ENCODE peak calls at places on chromosomes 3 and 15, in four cellular contexts. G is SK-N-SH, W is HCT116, Q is PC-9. P is an unnamed sample. For H3K4me1 and H3K79me2, the result is how much of the 10 kb centered on the place peaks cover.

GRCh38 chr3:45205126-45205525 is 21.0 kb downstream of the TMEM158 start:
- DNase-seq in G (no peak), W (no peak), Q (no peak), P (no peak)

GRCh38 chr15:83695246-83695645 is 41.3 kb downstream of the ADAMTSL3 start:
- DNase-seq in G (no peak), W (no peak), Q (peak), P (no peak)

GRCh38 chr3:190401943-190402342 is 14.0 kb downstream of the CLDN16 start:
- DNase-seq in G (no peak), W (no peak), Q (no peak), P (no peak)

GRCh38 chr15:76162050-76162425 is 102.3 kb downstream of the TMEM266 start:
- DNase-seq in G (no peak), W (no peak), Q (no peak), P (no peak)

GRCh38 chr15:80840173-80841130 is 61.3 kb downstream of the CEMIP start:
- DNase-seq in G (no peak), W (no peak), Q (no peak), P (no peak)

GRCh38 chr15:81133782-81134461 is at the start of gene CFAP161:
- DNase-seq in G (peak), W (peak), Q (no peak), P (no peak)

GRCh38 chr3:78875851-78876250 is 891.9 kb downstream of the ROBO1 start:
- DNase-seq in G (no peak), W (no peak), Q (no peak), P (no peak)

GRCh38 chr3:54322354-54322753 is 200.0 kb downstream of the CACNA2D3 start:
- DNase-seq in G (no peak), W (no peak), Q (no peak), P (no peak)

GRCh38 chr15:94443156-94443555 is 211.8 kb downstream of the MCTP2 start:
- DNase-seq in G (peak), W (no peak), Q (no peak), P (no peak)

GRCh38 chr15:70508561-70509281 is 254.6 kb downstream of the UACA start:
- DNase-seq in G (no peak), W (no peak), Q (peak), P (no peak)

GRCh38 chr15:74396445-74397238 is 29.2 kb upstream of the CYP11A1 start:
- DNase-seq in G (no peak), W (peak), Q (peak), P (peak)

GRCh38 chr15:78050441-78050809 is 27.1 kb downstream of the TBC1D2B start:
- DNase-seq in G (no peak), W (no peak), Q (no peak), P (no peak)

GRCh38 chr3:13110678-13111116 is 37.5 kb upstream of the IQSEC1 start:
- DNase-seq in G (no peak), W (no peak), Q (peak), P (no peak)

GRCh38 chr3:120791958-120792357 is 49.4 kb downstream of the GTF2E1 start:
- DNase-seq in G (no peak), W (no peak), Q (no peak), P (no peak)

GRCh38 chr3:53142986-53143385 is 12.8 kb upstream of the RFT1 start:
- DNase-seq in G (no peak), W (no peak), Q (no peak), P (no peak)

GRCh38 chr15:90552929-90553211 is 23.1 kb downstream of the CRTC3 start:
- DNase-seq in G (no peak), W (no peak), Q (no peak), P (no peak)

GRCh38 chr3:67706934-67707333 is 52.5 kb upstream of the SUCLG2 start:
- DNase-seq in G (no peak), W (no peak), Q (no peak), P (no peak)

GRCh38 chr15:68158046-68158628 is 47.0 kb downstream of the CALML4 start:
- DNase-seq in G (no peak), W (no peak), Q (no peak), P (no peak)

GRCh38 chr3:14235896-14236295 is 57.3 kb downstream of the LSM3 start:
- DNase-seq in G (no peak), W (no peak), Q (no peak), P (no peak)

GRCh38 chr3:77546246-77546645 is 506.3 kb downstream of the ROBO2 start:
- DNase-seq in G (no peak), W (no peak), Q (no peak), P (no peak)

GRCh38 chr3:66989860-66990696 is 8.0 kb upstream of the KBTBD8 start:
- DNase-seq in G (no peak), W (peak), Q (no peak), P (peak)

DNA sequence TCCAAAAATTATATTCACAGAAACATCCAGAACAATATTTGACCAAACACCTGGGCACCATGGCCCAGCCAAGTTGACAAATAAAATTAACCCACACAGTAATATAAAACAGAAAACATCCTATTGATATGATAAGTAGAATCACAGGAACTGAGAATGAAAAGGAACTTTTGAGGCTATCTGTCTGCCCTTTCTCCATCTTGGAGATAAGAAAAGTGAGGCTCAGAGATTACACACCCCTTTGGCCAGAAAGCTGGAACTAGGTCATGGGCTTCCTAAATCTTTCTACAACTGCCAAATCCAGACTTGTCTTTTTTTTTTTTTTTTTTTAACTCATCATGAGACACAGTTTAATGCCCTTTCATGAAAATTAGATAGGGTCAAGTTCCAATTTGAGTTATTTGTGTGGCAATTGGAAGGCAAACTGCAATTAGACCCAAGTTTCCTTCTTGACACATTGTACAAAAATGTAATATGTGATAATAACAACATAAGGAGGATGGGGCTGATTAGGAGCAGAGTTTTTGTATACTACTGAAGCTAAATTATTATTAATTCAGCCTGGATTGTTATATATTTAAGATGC is 137.2 kb downstream of the RPL22L1 start:
- DNase-seq in G (no peak), W (no peak), Q (no peak), P (no peak)
- H3K4me1 ChIP-seq in G (under half), W (under half), Q (under half), P (under half)

DNA sequence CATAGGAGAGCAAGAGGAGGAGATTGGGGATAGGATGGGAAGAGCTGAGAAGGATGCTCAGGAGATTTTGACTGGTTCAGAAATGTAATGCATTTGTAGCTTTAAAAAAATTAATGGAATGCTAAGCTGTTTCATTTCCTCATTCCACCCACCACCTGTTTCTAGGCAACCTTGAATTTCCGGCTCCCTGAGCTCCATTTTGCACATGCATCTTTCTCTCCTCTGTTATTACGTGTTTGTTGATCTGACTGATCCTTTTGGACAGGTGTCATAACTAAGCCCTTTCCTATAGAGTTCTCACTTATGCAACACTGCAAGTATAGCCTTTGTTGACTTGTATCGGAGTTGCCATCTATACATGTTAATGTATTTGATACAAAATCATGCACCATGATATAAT is 4.3 kb downstream of the TMPRSS7 start:
- DNase-seq in G (no peak), W (no peak), Q (peak), P (peak)
- H3K27ac ChIP-seq in G (no peak), W (no peak), Q (no peak), P (no peak)

GRCh38 chr3:25657293-25657692 is 7.4 kb downstream of the TOP2B start:
- DNase-seq in G (no peak), W (no peak), Q (no peak), P (no peak)
- H3K79me2 ChIP-seq in G (half or more), W (half or more), Q (half or more), P (half or more)

GRCh38 chr3:57015912-57016311 is 44.6 kb upstream of the SPATA12 start:
- DNase-seq in G (no peak), W (no peak), Q (no peak), P (peak)
- H3K4me1 ChIP-seq in G (under half), W (under half), Q (under half), P (half or more)

DNA sequence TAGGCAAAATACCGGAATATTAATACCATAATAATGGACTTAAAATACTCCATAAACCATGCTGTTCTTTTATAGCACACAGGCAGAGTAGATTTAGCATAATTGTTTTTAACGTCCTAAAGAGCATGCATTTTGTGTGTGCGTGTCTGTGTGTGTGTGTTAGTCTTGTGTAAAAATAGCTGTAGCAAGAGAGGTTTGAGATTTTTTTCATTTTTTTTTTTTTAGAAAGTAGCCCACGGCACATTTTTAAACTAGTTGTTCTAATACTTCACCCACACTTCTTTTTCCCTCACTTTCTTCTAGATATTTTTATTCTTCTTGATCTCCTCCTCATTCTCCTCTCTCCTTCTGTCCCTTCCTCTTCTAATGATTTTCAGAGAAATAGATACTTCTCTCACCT is 7.5 kb upstream of the ST3GAL6 start:
- DNase-seq in G (no peak), W (no peak), Q (no peak), P (peak)
- H3K27ac ChIP-seq in G (no peak), W (no peak), Q (no peak), P (no peak)

GRCh38 chr3:197281849-197282248 is 16.6 kb downstream of the DLG1 start:
- DNase-seq in G (no peak), W (no peak), Q (no peak), P (no peak)
- H3K79me2 ChIP-seq in G (half or more), W (half or more), Q (half or more), P (half or more)

DNA sequence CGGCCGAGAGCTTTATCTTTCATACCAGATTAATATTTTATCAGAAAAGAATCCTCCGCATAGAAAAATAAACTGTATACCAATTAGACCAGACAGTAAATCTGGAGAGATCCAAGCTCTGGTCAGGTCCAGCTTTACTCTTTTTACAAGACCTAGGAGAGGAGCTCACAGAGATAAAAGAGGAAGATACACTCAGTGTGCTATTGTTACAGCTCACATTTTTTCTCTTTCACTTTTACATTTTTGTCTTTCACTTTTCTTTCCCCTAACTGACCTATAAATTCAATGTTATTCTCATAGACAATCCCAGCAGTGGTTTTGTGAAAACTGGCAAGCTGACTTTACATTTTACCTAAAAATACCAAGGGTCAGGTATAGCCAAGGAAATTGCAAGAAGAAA is 55.8 kb downstream of the GUCA1C start:
- DNase-seq in G (no peak), W (no peak), Q (no peak), P (no peak)
- H3K4me1 ChIP-seq in G (under half), W (under half), Q (under half), P (under half)

GRCh38 chr3:101633186-101633585 is 43.7 kb downstream of the ZBTB11 start:
- DNase-seq in G (no peak), W (no peak), Q (no peak), P (no peak)
- H3K27ac ChIP-seq in G (no peak), W (no peak), Q (no peak), P (no peak)

GRCh38 chr15:85482896-85483295 is 102.5 kb downstream of the AKAP13 start:
- DNase-seq in G (no peak), W (no peak), Q (peak), P (peak)
- H3K79me2 ChIP-seq in G (under half), W (half or more), Q (half or more), P (half or more)

DNA sequence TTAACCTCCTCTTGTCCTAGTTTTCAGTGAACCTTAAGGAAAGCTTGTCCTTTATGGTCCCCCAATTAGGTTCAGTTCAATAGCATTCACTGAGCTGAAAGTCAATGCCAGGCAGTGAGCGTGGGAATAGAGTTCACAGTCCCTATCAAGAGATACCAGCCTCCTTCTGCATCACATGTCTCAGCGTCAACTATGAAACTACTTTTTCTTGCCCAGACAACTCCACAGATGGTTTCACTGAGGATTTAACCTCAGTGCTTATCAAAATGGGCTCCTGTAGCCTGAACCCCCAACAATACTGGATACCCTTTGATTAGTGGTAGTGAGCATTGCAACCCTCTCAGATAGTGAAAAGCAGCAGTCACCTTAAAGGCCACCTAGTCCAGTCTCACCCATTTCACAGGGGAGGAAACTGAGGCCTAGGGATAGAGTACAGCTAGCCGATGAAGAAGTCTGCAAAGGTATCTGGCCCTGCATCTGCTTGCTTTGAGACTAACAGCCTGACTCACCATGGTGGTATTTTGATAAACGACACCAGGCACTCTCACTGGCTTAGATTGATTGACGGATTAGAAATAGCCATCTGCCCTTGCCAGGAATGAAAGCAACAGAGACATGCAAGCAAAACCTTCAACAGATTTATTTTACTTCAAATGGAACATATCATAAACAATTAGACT is 1.6 kb upstream of the UBA3 start:
- DNase-seq in G (peak), W (no peak), Q (no peak), P (no peak)
- H3K4me1 ChIP-seq in G (under half), W (half or more), Q (half or more), P (half or more)

P was measured in Karpas-422.